ENCODE peak calls at places on chromosomes 13 and 19, in four cellular contexts. Z, O, A and J are unnamed samples.

GRCh38 chr13:39259371-39259770 is 221.1 kb downstream of the NHLRC3 start:
- DNase-seq in Z (no peak), O (no peak), A (no peak), J (no peak)

GRCh38 chr13:27393101-27393500 is 31.3 kb upstream of the GTF3A start:
- DNase-seq in Z (no peak), O (no peak), A (peak), J (no peak)

GRCh38 chr19:19354007-19354406 is 33.4 kb downstream of the MAU2 start:
- DNase-seq in Z (no peak), O (no peak), A (no peak), J (no peak)

GRCh38 chr13:48491423-48492122 is 41.3 kb downstream of the RCBTB2 start:
- DNase-seq in Z (no peak), O (peak), A (peak), J (no peak)

GRCh38 chr13:113802761-113803160 is 43.7 kb downstream of the TMEM255B start:
- DNase-seq in Z (no peak), O (no peak), A (no peak), J (no peak)

GRCh38 chr13:30422056-30422914 is at the start of gene UBE2L5:
- DNase-seq in Z (peak), O (peak), A (peak), J (no peak)

GRCh38 chr19:929523-930258 is 3.9 kb downstream of the ARID3A start:
- DNase-seq in Z (no peak), O (no peak), A (no peak), J (no peak)

GRCh38 chr13:100854091-100854490 is 179.5 kb upstream of the TMTC4 start:
- DNase-seq in Z (no peak), O (no peak), A (no peak), J (no peak)

GRCh38 chr13:63190742-63191141 is 1775.1 kb upstream of the PCDH20 start:
- DNase-seq in Z (peak), O (no peak), A (peak), J (no peak)

GRCh38 chr13:80360298-80360827 is 19.4 kb upstream of the SPRY2 start:
- DNase-seq in Z (no peak), O (no peak), A (no peak), J (no peak)

GRCh38 chr13:95099541-95099940 is 201.7 kb downstream of the ABCC4 start:
- DNase-seq in Z (peak), O (peak), A (no peak), J (peak)

GRCh38 chr13:80473695-80474094 is 132.8 kb upstream of the SPRY2 start:
- DNase-seq in Z (peak), O (peak), A (no peak), J (peak)

GRCh38 chr13:94121686-94122085 is 357.8 kb downstream of the DCT start:
- DNase-seq in Z (peak), O (peak), A (peak), J (peak)

GRCh38 chr13:67230774-67231480 is 791 bp upstream of the PCDH9 start:
- DNase-seq in Z (peak), O (peak), A (peak), J (peak)

GRCh38 chr19:10168386-10168948 is 26.3 kb downstream of the DNMT1 start:
- DNase-seq in Z (no peak), O (no peak), A (no peak), J (no peak)

GRCh38 chr13:80654638-80655249 is 313.8 kb upstream of the SPRY2 start:
- DNase-seq in Z (no peak), O (no peak), A (no peak), J (no peak)

GRCh38 chr13:111396457-111396856 is 76.0 kb downstream of the TEX29 start:
- DNase-seq in Z (no peak), O (no peak), A (no peak), J (no peak)
- H3K4me3 ChIP-seq in Z (no peak), O (no peak), A (no peak), J (no peak)

GRCh38 chr19:12139309-12139708 is 841 bp downstream of the ZNF20 start:
- DNase-seq in Z (no peak), O (no peak), A (no peak), J (no peak)
- H3K4me3 ChIP-seq in Z (peak), O (peak), A (peak), J (peak)

DNA sequence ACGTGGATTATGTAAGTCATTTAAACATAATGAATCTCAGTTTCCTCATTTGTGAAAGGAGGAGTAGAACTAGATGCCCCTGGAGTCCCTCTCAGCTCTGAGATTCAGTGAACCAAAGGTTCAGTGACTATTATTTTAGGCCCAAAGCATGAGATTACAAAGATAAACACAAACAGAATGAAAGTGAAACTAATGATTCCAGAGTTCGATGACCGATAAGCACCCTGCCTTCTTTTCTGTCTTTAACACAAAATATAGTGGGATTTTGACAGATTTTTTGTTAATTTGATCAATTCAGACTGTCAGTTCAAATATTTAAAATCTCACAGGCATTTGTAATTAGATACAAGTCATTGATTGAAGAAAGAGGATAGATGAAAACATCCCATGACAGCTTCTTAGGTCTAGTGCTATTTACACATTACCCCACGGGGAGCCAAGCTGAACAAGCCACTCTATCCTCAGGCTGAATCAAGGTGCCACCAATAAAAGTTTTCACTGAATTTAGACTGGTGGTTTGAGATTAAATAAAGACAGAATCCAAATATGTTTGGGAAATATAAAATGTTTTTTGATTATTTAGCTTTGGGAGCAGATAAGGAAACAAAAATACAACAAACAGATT is 64.6 kb upstream of the RAP2A start:
- DNase-seq in Z (no peak), O (no peak), A (no peak), J (no peak)
- H3K4me3 ChIP-seq in Z (peak), O (peak), A (peak), J (no peak)

GRCh38 chr19:38019427-38019724 is 112.4 kb downstream of the SIPA1L3 start:
- DNase-seq in Z (no peak), O (no peak), A (no peak), J (no peak)
- H3K4me3 ChIP-seq in Z (no peak), O (no peak), A (no peak), J (no peak)

GRCh38 chr19:38389957-38390924 is 1.7 kb downstream of the SPRED3 start:
- DNase-seq in Z (no peak), O (no peak), A (no peak), J (no peak)

GRCh38 chr19:38386968-38387549 is 775 bp downstream of the GGN start:
- DNase-seq in Z (no peak), O (no peak), A (no peak), J (no peak)

GRCh38 chr19:38388310-38389100 is at the start of gene SPRED3:
- DNase-seq in Z (no peak), O (no peak), A (peak), J (no peak)

GRCh38 chr19:38387550-38388309 is at the start of gene GGN:
- DNase-seq in Z (peak), O (peak), A (peak), J (peak)

GRCh38 chr19:38389101-38389925 is 816 bp downstream of the SPRED3 start:
- DNase-seq in Z (peak), O (peak), A (peak), J (peak)
- H3K4me3 ChIP-seq in Z (peak), O (peak), A (peak), J (peak)

DNA sequence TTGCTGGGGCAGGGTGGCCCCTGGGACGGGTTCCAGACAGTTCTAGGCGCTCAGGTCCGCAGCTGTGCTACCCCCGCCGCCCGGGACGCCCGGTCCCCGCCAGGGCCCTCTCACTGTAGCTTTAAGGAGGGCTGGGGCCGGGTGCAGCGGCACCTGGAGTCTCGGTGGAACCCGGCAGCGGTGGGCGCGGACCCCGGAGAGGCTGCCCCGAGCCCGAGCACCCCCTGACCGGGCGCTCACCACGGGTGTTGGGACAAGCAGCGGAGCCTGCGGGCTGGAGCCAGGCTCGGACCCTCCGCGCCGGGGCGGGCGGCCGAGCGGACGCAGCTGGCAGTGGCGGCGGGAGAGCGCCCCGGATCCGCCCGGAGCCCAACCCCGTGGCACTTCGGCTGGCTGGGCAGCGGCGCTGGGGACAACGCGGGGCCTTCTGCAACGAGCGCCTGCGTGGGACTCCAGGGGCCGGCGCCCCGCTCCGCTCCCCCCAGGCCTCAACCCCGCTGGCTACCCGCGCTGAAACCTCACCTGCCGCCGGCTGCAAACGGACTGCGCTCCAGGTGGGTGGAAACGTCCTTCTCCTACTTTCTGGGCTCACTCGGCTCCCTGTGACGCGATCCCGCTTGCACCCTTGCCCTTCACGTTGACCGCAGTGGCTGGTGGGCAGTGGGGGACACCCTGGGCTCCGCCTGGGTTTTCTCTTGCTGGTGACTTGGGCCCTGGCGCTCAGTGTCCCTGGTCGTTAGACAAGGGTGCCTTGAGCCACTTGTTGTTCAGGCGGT is 81.1 kb downstream of the ZNF429 start:
- DNase-seq in Z (no peak), O (no peak), A (no peak), J (no peak)
- H3K4me3 ChIP-seq in Z (peak), O (no peak), A (no peak), J (no peak)

DNA sequence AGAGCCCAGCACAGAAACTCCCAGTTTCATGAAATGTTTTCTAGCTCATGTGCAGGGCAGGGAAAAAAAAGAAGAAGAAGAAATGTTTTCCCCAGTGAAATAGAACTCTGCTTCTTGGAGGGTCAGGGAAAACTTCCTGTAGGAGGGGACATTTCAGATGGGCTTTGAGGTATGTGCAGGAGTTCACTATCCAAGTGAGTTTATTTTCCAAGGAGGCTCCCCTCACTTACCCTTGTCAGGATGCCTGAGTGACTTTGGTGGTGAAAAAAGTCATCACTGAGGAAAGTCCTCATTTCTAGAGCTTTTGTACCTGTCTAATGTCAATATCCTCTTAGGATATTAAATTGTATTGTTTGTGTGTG is 644 bp upstream of the C3 start:
- DNase-seq in Z (no peak), O (no peak), A (no peak), J (no peak)
- H3K4me3 ChIP-seq in Z (no peak), O (no peak), A (no peak), J (no peak)

DNA sequence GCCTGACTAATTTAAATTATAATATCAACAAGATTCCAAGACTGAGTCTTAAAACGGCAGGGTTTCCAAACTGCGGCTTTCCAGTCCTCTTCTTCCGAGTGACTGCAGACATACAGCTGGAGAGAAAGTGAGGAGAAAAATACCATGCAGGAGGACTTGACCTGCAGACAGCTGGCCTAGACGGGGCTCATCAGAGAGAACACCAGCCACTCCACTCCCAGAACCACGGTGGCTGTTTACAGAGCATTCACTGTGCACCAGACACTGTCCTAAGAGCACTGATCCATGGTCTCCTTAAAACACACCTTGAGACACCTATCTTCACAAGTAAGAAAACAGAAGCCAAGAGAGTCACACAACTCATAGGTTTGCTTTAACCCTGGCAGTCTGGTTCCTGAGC is 152.7 kb downstream of the MIPEP start:
- DNase-seq in Z (no peak), O (no peak), A (no peak), J (no peak)
- H3K4me3 ChIP-seq in Z (no peak), O (no peak), A (no peak), J (no peak)

GRCh38 chr19:49788857-49789256 is 22.1 kb downstream of the AP2A1 start:
- DNase-seq in Z (no peak), O (no peak), A (no peak), J (no peak)
- H3K4me3 ChIP-seq in Z (no peak), O (no peak), A (no peak), J (no peak)

GRCh38 chr13:89372193-89372592 is 1701.0 kb downstream of the SLITRK5 start:
- DNase-seq in Z (no peak), O (no peak), A (no peak), J (no peak)
- H3K4me3 ChIP-seq in Z (no peak), O (no peak), A (no peak), J (no peak)